ENCODE peak calls at places on chromosomes 16 and 17, in ten cellular contexts. N, I, V, P, U, C, B, D, M and Y are unnamed samples.

GRCh38 chr17:59844884-59845594 is 47.7 kb downstream of the TUBD1 start:
- DNase-seq in I (peak; percentile 70), C (no peak), U (no peak), P (no peak), M (peak; percentile 30), B (no peak), D (no peak), V (no peak), N (no peak), Y (no peak)

GRCh38 chr17:3890082-3890892 is 2.6 kb downstream of the CAMKK1 start:
- DNase-seq in D (no peak), U (no peak), B (peak; percentile 62), C (peak; percentile 83), M (peak; percentile 70), N (no peak), V (no peak), P (peak; percentile 68), I (peak; percentile 91), Y (peak; percentile 73)

GRCh38 chr16:89805136-89805905 is 11.1 kb downstream of the FANCA start:
- DNase-seq in U (no peak), C (no peak), M (peak; percentile 76), V (no peak), B (peak; percentile 69), P (no peak), N (no peak), I (peak; percentile 83), D (no peak), Y (no peak)

GRCh38 chr17:69208640-69209039 is 20.0 kb downstream of the ABCA10 start:
- DNase-seq in C (no peak), D (no peak), N (no peak), B (no peak), V (no peak), P (no peak), M (no peak), I (no peak), U (no peak), Y (no peak)

GRCh38 chr17:29140631-29141483 is 39.3 kb downstream of the MYO18A start:
- DNase-seq in P (no peak), V (no peak), C (no peak), N (peak; percentile 32), B (no peak), I (peak; percentile 32), D (peak; percentile 49), M (no peak), U (peak; percentile 45), Y (no peak)

GRCh38 chr16:11816123-11816522 is 19.1 kb upstream of the ZC3H7A start:
- DNase-seq in N (no peak), I (no peak), M (no peak), B (no peak), V (no peak), C (no peak), D (no peak), U (no peak), P (no peak), Y (no peak)

GRCh38 chr16:70476272-70477020 is 22.1 kb downstream of the FCSK start:
- DNase-seq in N (no peak), P (no peak), I (peak; percentile 83), D (no peak), C (no peak), U (peak; percentile 72), V (no peak), M (peak; percentile 66), B (no peak), Y (no peak)

GRCh38 chr17:42129109-42129837 is 6.7 kb downstream of the HSPB9 start:
- DNase-seq in P (no peak), V (no peak), M (no peak), I (no peak), N (peak; percentile 26), U (no peak), B (no peak), C (no peak), D (no peak), Y (no peak)

GRCh38 chr16:1094601-1095449 is 1.2 kb downstream of the C1QTNF8 start:
- DNase-seq in B (no peak), D (no peak), N (no peak), C (no peak), P (no peak), I (no peak), V (no peak), M (no peak), U (no peak), Y (no peak)

GRCh38 chr17:32907583-32907982 is 20.4 kb upstream of the TMEM98 start:
- DNase-seq in B (no peak), C (no peak), P (no peak), I (no peak), M (no peak), N (no peak), D (no peak), U (no peak), V (no peak), Y (no peak)

GRCh38 chr16:69707920-69708683 is 18.3 kb downstream of the NQO1 start:
- DNase-seq in P (no peak), B (no peak), M (no peak), D (no peak), U (no peak), C (no peak), N (no peak), I (no peak), V (no peak), Y (no peak)

GRCh38 chr16:66902648-66903543 is 15.8 kb downstream of the CDH16 start:
- DNase-seq in M (no peak), N (no peak), B (no peak), P (no peak), U (no peak), I (no peak), V (no peak), C (no peak), D (no peak), Y (no peak)

GRCh38 chr17:45372325-45372869 is 55.6 kb upstream of the MAP3K14 start:
- DNase-seq in V (no peak), P (no peak), U (no peak), B (no peak), M (peak; percentile 27), N (no peak), I (peak; percentile 20), D (no peak), C (no peak), Y (no peak)

GRCh38 chr16:80253741-80254140 is 287.1 kb upstream of the DYNLRB2 start:
- DNase-seq in D (no peak), I (no peak), C (no peak), V (no peak), M (no peak), P (no peak), B (no peak), N (no peak), U (no peak), Y (no peak)

GRCh38 chr17:74445156-74445555 is 13.3 kb downstream of the GPRC5C start:
- DNase-seq in U (no peak), M (no peak), C (no peak), B (no peak), N (no peak), I (no peak), V (no peak), P (no peak), D (no peak), Y (no peak)

GRCh38 chr16:89575247-89576172 is at the start of gene CPNE7:
- DNase-seq in C (no peak), M (peak; percentile 41), U (peak; percentile 25), V (no peak), P (no peak), D (no peak), I (no peak), N (no peak), B (no peak), Y (no peak)

GRCh38 chr17:63395075-63395815 is 50.9 kb downstream of the CYB561 start:
- DNase-seq in U (no peak), C (no peak), I (peak; percentile 73), P (no peak), M (peak; percentile 7), V (no peak), B (peak; percentile 56), D (no peak), N (no peak), Y (no peak)

GRCh38 chr16:81127051-81127450 is 30.9 kb upstream of the GCSH start:
- DNase-seq in D (no peak), B (peak; percentile 80), N (no peak), U (no peak), I (peak; percentile 67), M (no peak), V (no peak), P (no peak), C (no peak), Y (no peak)

GRCh38 chr16:88382491-88383400 is at the start of gene ZNF469:
- DNase-seq in B (no peak), U (no peak), N (no peak), M (peak; percentile 27), V (no peak), D (no peak), I (peak; percentile 57), C (no peak), P (no peak), Y (no peak)

GRCh38 chr17:3036800-3037199 is 26.6 kb downstream of the OR1D5 start:
- DNase-seq in I (no peak), D (no peak), P (no peak), N (no peak), V (no peak), C (no peak), U (no peak), M (no peak), B (no peak), Y (no peak)

GRCh38 chr17:45110676-45111611 is 21.4 kb downstream of the PLCD3 start:
- DNase-seq in D (no peak), C (no peak), V (no peak), B (no peak), P (no peak), I (no peak), M (no peak), N (peak; percentile 75), U (no peak), Y (no peak)

GRCh38 chr17:80441133-80441578 is 26.2 kb downstream of the ENDOV start:
- DNase-seq in B (no peak), P (no peak), U (peak; percentile 57), D (peak; percentile 46), N (no peak), M (no peak), C (no peak), I (peak; percentile 36), V (peak; percentile 35), Y (no peak)

GRCh38 chr17:30449480-30449879 is 27.7 kb upstream of the GOSR1 start:
- DNase-seq in M (no peak), V (no peak), U (no peak), N (no peak), P (no peak), B (no peak), I (peak; percentile 10), D (no peak), C (no peak), Y (no peak)

GRCh38 chr17:81878294-81878693 is 7.2 kb upstream of the ARHGDIA start:
- DNase-seq in I (peak; percentile 73), M (peak; percentile 13), C (no peak), D (no peak), B (no peak), N (no peak), P (no peak), U (no peak), V (no peak), Y (no peak)

GRCh38 chr17:77366206-77366557 is 225.4 kb downstream of the SEC14L1 start:
- DNase-seq in C (no peak), B (no peak), D (no peak), V (no peak), N (no peak), P (no peak), U (no peak), I (peak; percentile 46), M (no peak), Y (no peak)

GRCh38 chr17:81323411-81323868 is 28.3 kb upstream of the SLC38A10 start:
- DNase-seq in N (no peak), P (no peak), B (peak; percentile 67), D (no peak), V (no peak), I (no peak), U (no peak), C (no peak), M (no peak), Y (no peak)

GRCh38 chr17:72614871-72615626 is 477.4 kb downstream of the SLC39A11 start:
- DNase-seq in I (peak; percentile 74), N (peak; percentile 85), M (no peak), D (no peak), C (no peak), V (peak; percentile 13), P (no peak), U (no peak), B (no peak), Y (no peak)

GRCh38 chr17:68533887-68534700 is 21.9 kb downstream of the PRKAR1A start:
- DNase-seq in N (no peak), V (no peak), B (peak; percentile 55), U (no peak), D (no peak), M (peak; percentile 37), I (peak; percentile 50), C (no peak), P (no peak), Y (no peak)